ENCODE peak calls at places on chromosomes 11 and 22, in four cellular contexts. One of them, this sample, is unnamed.

GRCh38 chr11:93075782-93076181 is 106.3 kb downstream of the MTNR1B start:
- DNase-seq in progenitor cell of endocrine pancreas: no peak
- DNase-seq in NCI-H460: no peak
- DNase-seq in anterior cingulate cortex: no peak
- DNase-seq in this sample: no peak

GRCh38 chr11:73439002-73439843 is 63.0 kb downstream of the RELT start:
- DNase-seq in anterior cingulate cortex: no peak
- DNase-seq in progenitor cell of endocrine pancreas: no peak
- DNase-seq in NCI-H460: no peak
- DNase-seq in this sample: no peak

GRCh38 chr11:67639438-67639859 is at the start of gene TBX10:
- DNase-seq in NCI-H460: no peak
- DNase-seq in progenitor cell of endocrine pancreas: no peak
- DNase-seq in anterior cingulate cortex: no peak
- DNase-seq in this sample: no peak

GRCh38 chr11:69035959-69036340 is 12.8 kb upstream of the TPCN2 start:
- DNase-seq in NCI-H460: no peak
- DNase-seq in anterior cingulate cortex: no peak
- DNase-seq in progenitor cell of endocrine pancreas: no peak
- DNase-seq in this sample: no peak

GRCh38 chr11:63985812-63986155 is 454 bp upstream of the OTUB1 start:
- DNase-seq in anterior cingulate cortex: no peak
- DNase-seq in progenitor cell of endocrine pancreas: no peak
- DNase-seq in NCI-H460: no peak
- DNase-seq in this sample: peak

GRCh38 chr11:62665630-62666258 is 632 bp downstream of the CSKMT start:
- DNase-seq in anterior cingulate cortex: no peak
- DNase-seq in NCI-H460: no peak
- DNase-seq in progenitor cell of endocrine pancreas: no peak
- DNase-seq in this sample: no peak

GRCh38 chr11:66026017-66026529 is at the start of gene CATSPER1:
- DNase-seq in anterior cingulate cortex: no peak
- DNase-seq in progenitor cell of endocrine pancreas: no peak
- DNase-seq in NCI-H460: no peak
- DNase-seq in this sample: no peak

GRCh38 chr11:45794169-45794568 is 10.8 kb upstream of the SLC35C1 start:
- DNase-seq in NCI-H460: no peak
- DNase-seq in progenitor cell of endocrine pancreas: no peak
- DNase-seq in anterior cingulate cortex: no peak
- DNase-seq in this sample: no peak

GRCh38 chr11:117490019-117490679 is 162.5 kb downstream of the CEP164 start:
- DNase-seq in anterior cingulate cortex: no peak
- DNase-seq in NCI-H460: no peak
- DNase-seq in progenitor cell of endocrine pancreas: no peak
- DNase-seq in this sample: no peak

GRCh38 chr22:49099089-49099488 is 728.6 kb downstream of the BRD1 start:
- DNase-seq in progenitor cell of endocrine pancreas: no peak
- DNase-seq in anterior cingulate cortex: no peak
- DNase-seq in NCI-H460: no peak
- DNase-seq in this sample: no peak

GRCh38 chr11:94417386-94417987 is 16.3 kb upstream of the GPR83 start:
- DNase-seq in progenitor cell of endocrine pancreas: no peak
- DNase-seq in anterior cingulate cortex: no peak
- DNase-seq in NCI-H460: peak
- DNase-seq in this sample: no peak

GRCh38 chr11:60987577-60988277 is 16.2 kb downstream of the CD6 start:
- DNase-seq in NCI-H460: no peak
- DNase-seq in progenitor cell of endocrine pancreas: no peak
- DNase-seq in anterior cingulate cortex: no peak
- DNase-seq in this sample: no peak

GRCh38 chr22:37627545-37627944 is 11.9 kb upstream of the SH3BP1 start:
- DNase-seq in anterior cingulate cortex: no peak
- DNase-seq in progenitor cell of endocrine pancreas: no peak
- DNase-seq in NCI-H460: no peak
- DNase-seq in this sample: no peak

GRCh38 chr11:16784671-16785070 is 46.2 kb downstream of the C11orf58 start:
- DNase-seq in progenitor cell of endocrine pancreas: no peak
- DNase-seq in anterior cingulate cortex: no peak
- DNase-seq in NCI-H460: no peak
- DNase-seq in this sample: no peak

GRCh38 chr11:70778828-70779365 is 380.6 kb downstream of the CTTN start:
- DNase-seq in NCI-H460: no peak
- DNase-seq in progenitor cell of endocrine pancreas: no peak
- DNase-seq in anterior cingulate cortex: no peak
- DNase-seq in this sample: no peak

GRCh38 chr11:78420796-78421209 is 3.2 kb upstream of the GAB2 start:
- DNase-seq in NCI-H460: no peak
- DNase-seq in anterior cingulate cortex: no peak
- DNase-seq in progenitor cell of endocrine pancreas: no peak
- DNase-seq in this sample: no peak

GRCh38 chr22:36505998-36506635 is 723 bp downstream of the FOXRED2 start:
- DNase-seq in progenitor cell of endocrine pancreas: no peak
- DNase-seq in anterior cingulate cortex: no peak
- DNase-seq in NCI-H460: no peak
- DNase-seq in this sample: no peak

GRCh38 chr11:114111369-114112042 is 52.0 kb downstream of the ZBTB16 start:
- DNase-seq in anterior cingulate cortex: no peak
- DNase-seq in progenitor cell of endocrine pancreas: no peak
- DNase-seq in NCI-H460: no peak
- DNase-seq in this sample: no peak

GRCh38 chr11:8715501-8715900 is 32.9 kb downstream of the RPL27A start:
- DNase-seq in anterior cingulate cortex: no peak
- DNase-seq in NCI-H460: no peak
- DNase-seq in progenitor cell of endocrine pancreas: no peak
- DNase-seq in this sample: no peak

GRCh38 chr11:20154381-20154780 is 5.9 kb downstream of the DBX1 start:
- DNase-seq in anterior cingulate cortex: no peak
- DNase-seq in NCI-H460: no peak
- DNase-seq in progenitor cell of endocrine pancreas: no peak
- DNase-seq in this sample: no peak

GRCh38 chr11:72098741-72099140 is 4.4 kb downstream of the LAMTOR1 start:
- DNase-seq in anterior cingulate cortex: no peak
- DNase-seq in NCI-H460: no peak
- DNase-seq in progenitor cell of endocrine pancreas: no peak
- DNase-seq in this sample: no peak

GRCh38 chr11:99446400-99446799 is 425.7 kb downstream of the CNTN5 start:
- DNase-seq in progenitor cell of endocrine pancreas: no peak
- DNase-seq in NCI-H460: no peak
- DNase-seq in anterior cingulate cortex: no peak
- DNase-seq in this sample: no peak

GRCh38 chr11:123653997-123654565 is 343 bp downstream of the SCN3B start:
- DNase-seq in progenitor cell of endocrine pancreas: peak
- DNase-seq in NCI-H460: no peak
- DNase-seq in anterior cingulate cortex: no peak
- DNase-seq in this sample: peak

GRCh38 chr11:107957109-107957588 is 28.9 kb downstream of the RAB39A start:
- DNase-seq in anterior cingulate cortex: no peak
- DNase-seq in progenitor cell of endocrine pancreas: no peak
- DNase-seq in NCI-H460: no peak
- DNase-seq in this sample: no peak

GRCh38 chr22:40922484-40923303 is 28.5 kb upstream of the RBX1 start:
- DNase-seq in progenitor cell of endocrine pancreas: no peak
- DNase-seq in NCI-H460: peak
- DNase-seq in anterior cingulate cortex: no peak
- DNase-seq in this sample: peak

GRCh38 chr11:46674463-46675287 is 25.7 kb downstream of the ARHGAP1 start:
- DNase-seq in anterior cingulate cortex: no peak
- DNase-seq in NCI-H460: no peak
- DNase-seq in progenitor cell of endocrine pancreas: no peak
- DNase-seq in this sample: no peak

This sample was measured in GM12891.